ENCODE peak calls at places on chromosomes 6 and 20, in five cellular contexts. One of them, this sample, is unnamed.

GRCh38 chr6:30820196-30820595 is 64.1 kb upstream of the DDR1 start:
- DNase-seq in B cell: no peak
- DNase-seq in cardiac muscle cell: no peak
- DNase-seq in transverse colon: peak; percentile 76
- DNase-seq in AG04450: no peak
- DNase-seq in this sample: no peak

GRCh38 chr6:51322505-51322904 is 503.8 kb downstream of the TFAP2B start:
- DNase-seq in cardiac muscle cell: no peak
- DNase-seq in B cell: no peak
- DNase-seq in transverse colon: no peak
- DNase-seq in AG04450: no peak
- DNase-seq in this sample: no peak

GRCh38 chr20:19269737-19270325 is 57.4 kb downstream of the SLC24A3 start:
- DNase-seq in B cell: no peak
- DNase-seq in transverse colon: no peak
- DNase-seq in AG04450: no peak
- DNase-seq in cardiac muscle cell: no peak
- DNase-seq in this sample: no peak

GRCh38 chr6:33837971-33838665 is 34.3 kb upstream of the MLN start:
- DNase-seq in B cell: no peak
- DNase-seq in AG04450: peak; percentile 16
- DNase-seq in cardiac muscle cell: no peak
- DNase-seq in transverse colon: no peak
- DNase-seq in this sample: no peak

GRCh38 chr6:66558189-66558588 is 851.2 kb upstream of the EYS start:
- DNase-seq in cardiac muscle cell: no peak
- DNase-seq in transverse colon: no peak
- DNase-seq in B cell: no peak
- DNase-seq in AG04450: no peak
- DNase-seq in this sample: no peak

GRCh38 chr6:118810420-118811027 is 83.4 kb upstream of the ASF1A start:
- DNase-seq in AG04450: no peak
- DNase-seq in B cell: peak; percentile 48
- DNase-seq in transverse colon: peak; percentile 42
- DNase-seq in cardiac muscle cell: no peak
- DNase-seq in this sample: no peak

GRCh38 chr20:19758888-19759331 is 852 bp downstream of the RIN2 start:
- DNase-seq in transverse colon: peak; percentile 59
- DNase-seq in cardiac muscle cell: peak; percentile 85
- DNase-seq in AG04450: no peak
- DNase-seq in B cell: peak; percentile 48
- DNase-seq in this sample: peak; percentile 18

GRCh38 chr6:44456070-44456965 is 68.8 kb downstream of the CDC5L start:
- DNase-seq in transverse colon: peak; percentile 34
- DNase-seq in B cell: peak; percentile 64
- DNase-seq in AG04450: no peak
- DNase-seq in cardiac muscle cell: peak; percentile 59
- DNase-seq in this sample: peak; percentile 72

GRCh38 chr20:38298768-38299288 is 5.1 kb upstream of the BPI start:
- DNase-seq in transverse colon: peak; percentile 51
- DNase-seq in cardiac muscle cell: no peak
- DNase-seq in AG04450: no peak
- DNase-seq in B cell: no peak
- DNase-seq in this sample: no peak

GRCh38 chr20:49747707-49748524 is 34.2 kb upstream of the B4GALT5 start:
- DNase-seq in transverse colon: peak; percentile 66
- DNase-seq in B cell: no peak
- DNase-seq in AG04450: no peak
- DNase-seq in cardiac muscle cell: no peak
- DNase-seq in this sample: no peak

GRCh38 chr6:121697921-121698320 is 262.5 kb downstream of the GJA1 start:
- DNase-seq in AG04450: no peak
- DNase-seq in transverse colon: no peak
- DNase-seq in cardiac muscle cell: no peak
- DNase-seq in B cell: no peak
- DNase-seq in this sample: no peak

GRCh38 chr6:7138111-7138510 is 30.4 kb downstream of the RREB1 start:
- DNase-seq in B cell: no peak
- DNase-seq in AG04450: no peak
- DNase-seq in cardiac muscle cell: no peak
- DNase-seq in transverse colon: no peak
- DNase-seq in this sample: no peak

GRCh38 chr6:7590918-7591302 is 912 bp downstream of the SNRNP48 start:
- DNase-seq in cardiac muscle cell: no peak
- DNase-seq in B cell: no peak
- DNase-seq in AG04450: no peak
- DNase-seq in transverse colon: no peak
- DNase-seq in this sample: no peak

GRCh38 chr6:10837692-10837996 is 695 bp downstream of the MAK start:
- DNase-seq in AG04450: no peak
- DNase-seq in transverse colon: no peak
- DNase-seq in B cell: peak; percentile 40
- DNase-seq in cardiac muscle cell: peak; percentile 40
- DNase-seq in this sample: peak; percentile 21

GRCh38 chr20:4470375-4470774 is 251.3 kb upstream of the PRND start:
- DNase-seq in AG04450: peak; percentile 71
- DNase-seq in B cell: no peak
- DNase-seq in cardiac muscle cell: no peak
- DNase-seq in transverse colon: no peak
- DNase-seq in this sample: no peak

GRCh38 chr6:45661667-45662066 is 283.9 kb upstream of the SUPT3H start:
- DNase-seq in cardiac muscle cell: no peak
- DNase-seq in B cell: no peak
- DNase-seq in AG04450: no peak
- DNase-seq in transverse colon: no peak
- DNase-seq in this sample: no peak

GRCh38 chr20:11186301-11187008 is 512.7 kb upstream of the JAG1 start:
- DNase-seq in B cell: no peak
- DNase-seq in cardiac muscle cell: no peak
- DNase-seq in AG04450: no peak
- DNase-seq in transverse colon: no peak
- DNase-seq in this sample: no peak

GRCh38 chr20:50870572-50871161 is 60.6 kb downstream of the ADNP start:
- DNase-seq in AG04450: no peak
- DNase-seq in cardiac muscle cell: peak; percentile 95
- DNase-seq in transverse colon: no peak
- DNase-seq in B cell: no peak
- DNase-seq in this sample: no peak

GRCh38 chr6:56335733-56336132 is 88.4 kb upstream of the COL21A1 start:
- DNase-seq in cardiac muscle cell: no peak
- DNase-seq in AG04450: peak; percentile 56
- DNase-seq in transverse colon: no peak
- DNase-seq in B cell: no peak
- DNase-seq in this sample: no peak

GRCh38 chr6:37653933-37654565 is 43.6 kb downstream of the MDGA1 start:
- DNase-seq in AG04450: no peak
- DNase-seq in transverse colon: peak; percentile 49
- DNase-seq in cardiac muscle cell: no peak
- DNase-seq in B cell: no peak
- DNase-seq in this sample: peak; percentile 80

GRCh38 chr20:3037654-3038053 is 5.8 kb upstream of the GNRH2 start:
- DNase-seq in AG04450: no peak
- DNase-seq in transverse colon: no peak
- DNase-seq in B cell: no peak
- DNase-seq in cardiac muscle cell: no peak
- DNase-seq in this sample: no peak

GRCh38 chr20:40992349-40993113 is 36.1 kb upstream of the TOP1 start:
- DNase-seq in AG04450: no peak
- DNase-seq in B cell: no peak
- DNase-seq in cardiac muscle cell: no peak
- DNase-seq in transverse colon: no peak
- DNase-seq in this sample: no peak

GRCh38 chr6:41341580-41341979 is 6.2 kb downstream of the NCR2 start:
- DNase-seq in B cell: no peak
- DNase-seq in cardiac muscle cell: no peak
- DNase-seq in AG04450: no peak
- DNase-seq in transverse colon: no peak
- DNase-seq in this sample: no peak

GRCh38 chr6:4405609-4406212 is 270.3 kb upstream of the ECI2 start:
- DNase-seq in transverse colon: no peak
- DNase-seq in cardiac muscle cell: no peak
- DNase-seq in B cell: no peak
- DNase-seq in AG04450: no peak
- DNase-seq in this sample: no peak

GRCh38 chr6:89082439-89082838 is 1.9 kb downstream of the PNRC1 start:
- DNase-seq in cardiac muscle cell: no peak
- DNase-seq in transverse colon: no peak
- DNase-seq in AG04450: no peak
- DNase-seq in B cell: no peak
- DNase-seq in this sample: peak; percentile 31

GRCh38 chr20:45419188-45420091 is 3.5 kb downstream of the PIGT start:
- DNase-seq in B cell: peak; percentile 16
- DNase-seq in transverse colon: peak; percentile 80
- DNase-seq in cardiac muscle cell: no peak
- DNase-seq in AG04450: peak; percentile 63
- DNase-seq in this sample: peak; percentile 48

GRCh38 chr6:9140181-9140580 is 704.8 kb upstream of the SLC35B3 start:
- DNase-seq in B cell: no peak
- DNase-seq in cardiac muscle cell: no peak
- DNase-seq in AG04450: no peak
- DNase-seq in transverse colon: peak; percentile 10
- DNase-seq in this sample: no peak

GRCh38 chr20:63272105-63273078 is at the start of gene ARFGAP1:
- DNase-seq in B cell: peak; percentile 100
- DNase-seq in AG04450: peak; percentile 60
- DNase-seq in cardiac muscle cell: peak; percentile 97
- DNase-seq in transverse colon: peak; percentile 92
- DNase-seq in this sample: peak; percentile 99

GRCh38 chr20:53608456-53609413 is 15.1 kb upstream of the ZNF217 start:
- DNase-seq in B cell: no peak
- DNase-seq in cardiac muscle cell: no peak
- DNase-seq in AG04450: no peak
- DNase-seq in transverse colon: peak; percentile 52
- DNase-seq in this sample: no peak

GRCh38 chr20:56630086-56630493 is 984 bp downstream of the TFAP2C start:
- DNase-seq in transverse colon: peak; percentile 64
- DNase-seq in B cell: peak; percentile 44
- DNase-seq in cardiac muscle cell: peak; percentile 84
- DNase-seq in AG04450: no peak
- DNase-seq in this sample: peak; percentile 74
- TF ChIP-seq CTCF in transverse colon: peak; percentile 59
- TF ChIP-seq CTCF in B cell: no peak
- TF ChIP-seq CTCF in cardiac muscle cell: peak; percentile 61
- TF ChIP-seq CTCF in AG04450: no peak
- TF ChIP-seq CTCF in this sample: no peak

DNA sequence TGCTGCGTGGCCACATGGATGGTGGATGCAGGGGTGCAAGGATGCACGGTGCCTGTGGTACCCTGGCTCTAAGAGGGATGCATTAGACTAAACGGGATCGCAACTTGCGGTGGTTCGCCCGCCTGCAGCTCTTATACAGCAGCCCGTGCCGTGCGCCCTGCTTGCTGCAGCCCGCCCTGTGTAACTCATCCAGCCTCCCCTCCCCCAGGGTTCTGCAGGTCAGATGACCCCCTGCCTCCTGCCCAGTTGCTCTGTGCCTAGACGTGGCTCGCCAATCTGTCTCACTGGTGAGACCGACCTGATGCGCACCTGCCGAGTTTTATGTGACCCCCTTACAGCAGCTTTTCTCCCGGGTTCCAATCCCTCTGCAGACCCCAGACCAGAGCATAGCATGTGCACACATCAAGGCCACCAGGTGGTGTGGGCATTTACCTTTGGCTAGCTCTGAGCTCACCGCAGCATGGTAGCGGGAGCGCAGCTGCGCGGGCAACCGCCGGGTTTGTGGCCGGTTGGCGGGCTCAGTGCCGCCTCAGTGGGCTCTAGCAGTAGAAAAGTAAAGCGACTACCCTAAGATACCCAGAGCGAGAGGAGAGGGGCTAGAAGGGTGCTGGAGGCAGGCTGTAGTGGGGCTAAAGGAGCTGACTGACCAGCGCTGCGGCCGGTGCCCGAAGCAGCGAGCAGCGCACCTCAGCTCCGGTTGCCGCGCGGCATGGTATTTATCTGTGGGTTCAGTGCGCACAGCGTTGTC is 693 bp upstream of the GNAS-AS1 start:
- DNase-seq in transverse colon: no peak
- DNase-seq in B cell: no peak
- DNase-seq in AG04450: no peak
- DNase-seq in cardiac muscle cell: no peak
- DNase-seq in this sample: peak; percentile 42
- TF ChIP-seq CTCF in transverse colon: no peak
- TF ChIP-seq CTCF in B cell: no peak
- TF ChIP-seq CTCF in AG04450: no peak
- TF ChIP-seq CTCF in cardiac muscle cell: no peak
- TF ChIP-seq CTCF in this sample: no peak

GRCh38 chr6:131177996-131178395 is 42.7 kb downstream of the AKAP7 start:
- DNase-seq in AG04450: no peak
- DNase-seq in cardiac muscle cell: no peak
- DNase-seq in B cell: no peak
- DNase-seq in transverse colon: no peak
- DNase-seq in this sample: no peak

GRCh38 chr6:131183427-131184095 is 48.3 kb downstream of the AKAP7 start:
- DNase-seq in AG04450: no peak
- DNase-seq in cardiac muscle cell: no peak
- DNase-seq in transverse colon: no peak
- DNase-seq in B cell: no peak
- DNase-seq in this sample: no peak

GRCh38 chr6:131182991-131183425 is 47.7 kb downstream of the AKAP7 start:
- DNase-seq in B cell: peak; percentile 22
- DNase-seq in cardiac muscle cell: peak; percentile 8
- DNase-seq in AG04450: no peak
- DNase-seq in transverse colon: no peak
- DNase-seq in this sample: peak; percentile 10
- TF ChIP-seq CTCF in B cell: peak; percentile 52
- TF ChIP-seq CTCF in cardiac muscle cell: peak; percentile 63
- TF ChIP-seq CTCF in AG04450: peak; percentile 71
- TF ChIP-seq CTCF in transverse colon: no peak
- TF ChIP-seq CTCF in this sample: peak; percentile 10

GRCh38 chr20:7993703-7994102 is 25.9 kb downstream of the TMX4 start:
- DNase-seq in cardiac muscle cell: no peak
- DNase-seq in AG04450: no peak
- DNase-seq in transverse colon: no peak
- DNase-seq in B cell: no peak
- DNase-seq in this sample: no peak

GRCh38 chr20:7993238-7993637 is 26.3 kb downstream of the TMX4 start:
- DNase-seq in AG04450: no peak
- DNase-seq in cardiac muscle cell: no peak
- DNase-seq in B cell: no peak
- DNase-seq in transverse colon: no peak
- DNase-seq in this sample: no peak

GRCh38 chr20:7985916-7986315 is 33.6 kb downstream of the TMX4 start:
- DNase-seq in transverse colon: no peak
- DNase-seq in AG04450: no peak
- DNase-seq in cardiac muscle cell: no peak
- DNase-seq in B cell: no peak
- DNase-seq in this sample: no peak

GRCh38 chr20:7984192-7984591 is 35.4 kb downstream of the TMX4 start:
- DNase-seq in B cell: no peak
- DNase-seq in AG04450: no peak
- DNase-seq in transverse colon: no peak
- DNase-seq in cardiac muscle cell: no peak
- DNase-seq in this sample: no peak

DNA sequence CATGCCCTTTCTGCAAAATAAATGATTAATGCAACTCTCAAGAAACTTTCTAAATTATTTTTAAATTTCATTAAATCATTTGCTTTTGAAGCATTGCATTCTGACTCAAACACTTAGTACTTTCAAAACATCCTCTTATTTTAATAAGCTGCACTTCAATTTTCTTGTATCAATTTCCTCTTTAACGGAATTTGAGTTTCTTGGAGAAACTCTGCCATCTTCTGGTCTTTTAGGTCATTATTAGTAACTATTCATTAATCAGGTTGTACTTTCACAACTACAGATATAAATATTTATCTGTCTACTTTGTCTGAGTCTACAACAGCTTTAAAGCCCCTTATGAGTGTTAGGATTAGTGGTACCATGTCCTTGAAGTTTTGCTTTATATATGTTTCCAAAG is 30.2 kb downstream of the TMX4 start:
- DNase-seq in cardiac muscle cell: no peak
- DNase-seq in transverse colon: no peak
- DNase-seq in AG04450: no peak
- DNase-seq in B cell: no peak
- DNase-seq in this sample: no peak
- TF ChIP-seq CTCF in cardiac muscle cell: no peak
- TF ChIP-seq CTCF in transverse colon: no peak
- TF ChIP-seq CTCF in AG04450: no peak
- TF ChIP-seq CTCF in B cell: no peak
- TF ChIP-seq CTCF in this sample: no peak

This sample was measured in GM13977.